ENCODE peak calls at places on chromosomes 13 and 19, in five cellular contexts. G, D, S, X and T are unnamed samples.

GRCh38 chr13:111315347-111315995 is 5.0 kb upstream of the TEX29 start:
- ATAC-seq in X (no peak), G (no peak), S (peak; percentile 16), D (no peak), T (no peak)

GRCh38 chr13:110627761-110628476 is 12.6 kb downstream of the NAXD start:
- ATAC-seq in X (no peak), G (no peak), D (peak; percentile 17), S (no peak), T (no peak)

GRCh38 chr13:99382428-99383133 is 75.4 kb upstream of the GPR183 start:
- ATAC-seq in X (peak; percentile 95), D (peak; percentile 16), S (no peak), G (peak; percentile 15), T (peak; percentile 22)

GRCh38 chr13:32229443-32229842 is 85.7 kb downstream of the ZAR1L start:
- ATAC-seq in G (no peak), S (no peak), D (peak; percentile 48), X (no peak), T (no peak)

GRCh38 chr13:80239571-80240255 is 101.2 kb downstream of the SPRY2 start:
- ATAC-seq in D (no peak), G (no peak), S (no peak), X (no peak), T (no peak)

GRCh38 chr19:33488826-33489225 is 32.8 kb downstream of the PEPD start:
- ATAC-seq in X (no peak), G (no peak), D (no peak), S (no peak), T (no peak)

GRCh38 chr13:100544866-100545683 is 43.5 kb downstream of the GGACT start:
- ATAC-seq in S (peak; percentile 58), X (no peak), G (no peak), D (peak; percentile 62), T (peak; percentile 37)

GRCh38 chr19:19738564-19738963 is 5.7 kb upstream of the ZNF14 start:
- ATAC-seq in G (no peak), S (no peak), X (no peak), D (no peak), T (no peak)

GRCh38 chr19:2255982-2256685 is at the start of gene JSRP1:
- ATAC-seq in D (no peak), G (no peak), S (no peak), X (peak; percentile 52), T (no peak)

GRCh38 chr13:48072304-48072703 is 22.6 kb downstream of the MED4 start:
- ATAC-seq in S (no peak), G (no peak), X (no peak), D (no peak), T (no peak)

GRCh38 chr13:20247963-20248362 is 15.8 kb upstream of the GJB6 start:
- ATAC-seq in D (no peak), S (peak; percentile 36), X (no peak), G (no peak), T (no peak)

GRCh38 chr13:110521946-110522345 is 39.6 kb downstream of the RAB20 start:
- ATAC-seq in X (no peak), S (no peak), D (no peak), G (no peak), T (no peak)

GRCh38 chr19:18807861-18808331 is 16.8 kb upstream of the COMP start:
- ATAC-seq in D (no peak), X (no peak), G (no peak), S (peak; percentile 61), T (no peak)

GRCh38 chr19:19185853-19186728 is 5.9 kb downstream of the BORCS8 start:
- ATAC-seq in X (peak; percentile 89), G (peak; percentile 90), D (peak; percentile 34), S (no peak), T (no peak)

GRCh38 chr13:46114599-46114998 is 9.8 kb upstream of the CPB2 start:
- ATAC-seq in S (no peak), D (no peak), G (no peak), X (no peak), T (no peak)

GRCh38 chr13:110347535-110348308 is 40.6 kb downstream of the COL4A2 start:
- ATAC-seq in S (peak; percentile 78), D (peak; percentile 70), G (no peak), X (peak; percentile 9), T (peak; percentile 78)

GRCh38 chr13:40927929-40928328 is 91.2 kb downstream of the ELF1 start:
- ATAC-seq in X (no peak), S (no peak), G (no peak), D (no peak), T (no peak)

GRCh38 chr19:49700563-49700962 is 9.6 kb downstream of the CPT1C start:
- ATAC-seq in D (no peak), G (no peak), S (peak; percentile 33), X (no peak), T (no peak)